ENCODE peak calls at places on chromosome 17, in ten cellular contexts. One of them, this sample, is unnamed.
A peak's percentile ranks its signal among the peaks of the same experiment; 100 is the strongest.

GRCh38 chr17:81999975-82000802 is 22.5 kb downstream of the CENPX start:
- DNase-seq in head of caudate nucleus: no peak
- DNase-seq in dorsolateral prefrontal cortex: no peak
- DNase-seq in CD8-positive, alpha-beta T cell: no peak
- DNase-seq in stimulated activated CD8-positive, alpha-beta memory T cell treated with anti-CD3 and anti-CD28 coated beads, Interleukin-4, amount 100 ng/mL, for 24 hours: no peak
- DNase-seq in T-helper 2 cell: no peak
- DNase-seq in RPMI8226: no peak
- DNase-seq in NCI-H1694: no peak
- DNase-seq in activated T-helper 2 cell treated with anti-CD3 and anti-CD28 coated beads, Interferon-gamma antibody, Interleukin-2, Interleukin-4, amounts not matched to agents 10 μg/mL and 5 μg/mL and 100 μg/mL, durations not matched to agents 14 hours and 24 hours and 36 hours: no peak
- DNase-seq in NCI-H1436: no peak
- DNase-seq in this sample: no peak

GRCh38 chr17:49696233-49696761 is 11.5 kb downstream of the SLC35B1 start:
- DNase-seq in head of caudate nucleus: no peak
- DNase-seq in dorsolateral prefrontal cortex: no peak
- DNase-seq in CD8-positive, alpha-beta T cell: peak; percentile 68
- DNase-seq in stimulated activated CD8-positive, alpha-beta memory T cell treated with anti-CD3 and anti-CD28 coated beads, Interleukin-4, amount 100 ng/mL, for 24 hours: peak; percentile 54
- DNase-seq in T-helper 2 cell: peak; percentile 50
- DNase-seq in RPMI8226: no peak
- DNase-seq in NCI-H1694: no peak
- DNase-seq in activated T-helper 2 cell treated with anti-CD3 and anti-CD28 coated beads, Interferon-gamma antibody, Interleukin-2, Interleukin-4, amounts not matched to agents 10 μg/mL and 5 μg/mL and 100 μg/mL, durations not matched to agents 14 hours and 24 hours and 36 hours: peak; percentile 53
- DNase-seq in NCI-H1436: no peak
- DNase-seq in this sample: no peak

GRCh38 chr17:76710863-76711611 is at the start of gene MXRA7:
- DNase-seq in head of caudate nucleus: peak; percentile 67
- DNase-seq in dorsolateral prefrontal cortex: peak; percentile 81
- DNase-seq in CD8-positive, alpha-beta T cell: peak; percentile 75
- DNase-seq in stimulated activated CD8-positive, alpha-beta memory T cell treated with anti-CD3 and anti-CD28 coated beads, Interleukin-4, amount 100 ng/mL, for 24 hours: peak; percentile 59
- DNase-seq in T-helper 2 cell: peak; percentile 33
- DNase-seq in RPMI8226: peak; percentile 49
- DNase-seq in NCI-H1694: no peak
- DNase-seq in activated T-helper 2 cell treated with anti-CD3 and anti-CD28 coated beads, Interferon-gamma antibody, Interleukin-2, Interleukin-4, amounts not matched to agents 10 μg/mL and 5 μg/mL and 100 μg/mL, durations not matched to agents 14 hours and 24 hours and 36 hours: peak; percentile 38
- DNase-seq in NCI-H1436: peak; percentile 67
- DNase-seq in this sample: peak; percentile 82

GRCh38 chr17:55959756-55960155 is 193.5 kb upstream of the ANKFN1 start:
- DNase-seq in head of caudate nucleus: no peak
- DNase-seq in dorsolateral prefrontal cortex: no peak
- DNase-seq in CD8-positive, alpha-beta T cell: no peak
- DNase-seq in stimulated activated CD8-positive, alpha-beta memory T cell treated with anti-CD3 and anti-CD28 coated beads, Interleukin-4, amount 100 ng/mL, for 24 hours: no peak
- DNase-seq in T-helper 2 cell: no peak
- DNase-seq in RPMI8226: no peak
- DNase-seq in NCI-H1694: no peak
- DNase-seq in activated T-helper 2 cell treated with anti-CD3 and anti-CD28 coated beads, Interferon-gamma antibody, Interleukin-2, Interleukin-4, amounts not matched to agents 10 μg/mL and 5 μg/mL and 100 μg/mL, durations not matched to agents 14 hours and 24 hours and 36 hours: no peak
- DNase-seq in NCI-H1436: no peak
- DNase-seq in this sample: no peak

GRCh38 chr17:49213803-49214202 is 3.3 kb downstream of the ABI3 start:
- DNase-seq in head of caudate nucleus: no peak
- DNase-seq in dorsolateral prefrontal cortex: no peak
- DNase-seq in CD8-positive, alpha-beta T cell: no peak
- DNase-seq in stimulated activated CD8-positive, alpha-beta memory T cell treated with anti-CD3 and anti-CD28 coated beads, Interleukin-4, amount 100 ng/mL, for 24 hours: no peak
- DNase-seq in T-helper 2 cell: no peak
- DNase-seq in RPMI8226: no peak
- DNase-seq in NCI-H1694: no peak
- DNase-seq in activated T-helper 2 cell treated with anti-CD3 and anti-CD28 coated beads, Interferon-gamma antibody, Interleukin-2, Interleukin-4, amounts not matched to agents 10 μg/mL and 5 μg/mL and 100 μg/mL, durations not matched to agents 14 hours and 24 hours and 36 hours: no peak
- DNase-seq in NCI-H1436: no peak
- DNase-seq in this sample: no peak

GRCh38 chr17:73268582-73269328 is 7.1 kb upstream of the CPSF4L start:
- DNase-seq in head of caudate nucleus: no peak
- DNase-seq in dorsolateral prefrontal cortex: no peak
- DNase-seq in CD8-positive, alpha-beta T cell: no peak
- DNase-seq in stimulated activated CD8-positive, alpha-beta memory T cell treated with anti-CD3 and anti-CD28 coated beads, Interleukin-4, amount 100 ng/mL, for 24 hours: no peak
- DNase-seq in T-helper 2 cell: no peak
- DNase-seq in RPMI8226: peak; percentile 55
- DNase-seq in NCI-H1694: no peak
- DNase-seq in activated T-helper 2 cell treated with anti-CD3 and anti-CD28 coated beads, Interferon-gamma antibody, Interleukin-2, Interleukin-4, amounts not matched to agents 10 μg/mL and 5 μg/mL and 100 μg/mL, durations not matched to agents 14 hours and 24 hours and 36 hours: no peak
- DNase-seq in NCI-H1436: no peak
- DNase-seq in this sample: no peak

GRCh38 chr17:59329558-59330313 is 1.7 kb upstream of the YPEL2 start:
- DNase-seq in head of caudate nucleus: peak; percentile 76
- DNase-seq in dorsolateral prefrontal cortex: peak; percentile 71
- DNase-seq in CD8-positive, alpha-beta T cell: peak; percentile 72
- DNase-seq in stimulated activated CD8-positive, alpha-beta memory T cell treated with anti-CD3 and anti-CD28 coated beads, Interleukin-4, amount 100 ng/mL, for 24 hours: no peak
- DNase-seq in T-helper 2 cell: no peak
- DNase-seq in RPMI8226: peak; percentile 79
- DNase-seq in NCI-H1694: peak; percentile 54
- DNase-seq in activated T-helper 2 cell treated with anti-CD3 and anti-CD28 coated beads, Interferon-gamma antibody, Interleukin-2, Interleukin-4, amounts not matched to agents 10 μg/mL and 5 μg/mL and 100 μg/mL, durations not matched to agents 14 hours and 24 hours and 36 hours: peak; percentile 36
- DNase-seq in NCI-H1436: peak; percentile 77
- DNase-seq in this sample: peak; percentile 82

GRCh38 chr17:7538891-7539290 is 10.0 kb upstream of the TNFSF12 start:
- DNase-seq in head of caudate nucleus: no peak
- DNase-seq in dorsolateral prefrontal cortex: no peak
- DNase-seq in CD8-positive, alpha-beta T cell: no peak
- DNase-seq in stimulated activated CD8-positive, alpha-beta memory T cell treated with anti-CD3 and anti-CD28 coated beads, Interleukin-4, amount 100 ng/mL, for 24 hours: no peak
- DNase-seq in T-helper 2 cell: no peak
- DNase-seq in RPMI8226: no peak
- DNase-seq in NCI-H1694: no peak
- DNase-seq in activated T-helper 2 cell treated with anti-CD3 and anti-CD28 coated beads, Interferon-gamma antibody, Interleukin-2, Interleukin-4, amounts not matched to agents 10 μg/mL and 5 μg/mL and 100 μg/mL, durations not matched to agents 14 hours and 24 hours and 36 hours: no peak
- DNase-seq in NCI-H1436: no peak
- DNase-seq in this sample: no peak

GRCh38 chr17:149897-150575 is 12.7 kb downstream of the SCGB1C2 start:
- DNase-seq in head of caudate nucleus: no peak
- DNase-seq in dorsolateral prefrontal cortex: peak; percentile 8
- DNase-seq in CD8-positive, alpha-beta T cell: no peak
- DNase-seq in stimulated activated CD8-positive, alpha-beta memory T cell treated with anti-CD3 and anti-CD28 coated beads, Interleukin-4, amount 100 ng/mL, for 24 hours: no peak
- DNase-seq in T-helper 2 cell: no peak
- DNase-seq in RPMI8226: no peak
- DNase-seq in NCI-H1694: no peak
- DNase-seq in activated T-helper 2 cell treated with anti-CD3 and anti-CD28 coated beads, Interferon-gamma antibody, Interleukin-2, Interleukin-4, amounts not matched to agents 10 μg/mL and 5 μg/mL and 100 μg/mL, durations not matched to agents 14 hours and 24 hours and 36 hours: no peak
- DNase-seq in NCI-H1436: no peak
- DNase-seq in this sample: no peak

GRCh38 chr17:63035695-63036094 is 69.7 kb downstream of the TANC2 start:
- DNase-seq in head of caudate nucleus: no peak
- DNase-seq in dorsolateral prefrontal cortex: no peak
- DNase-seq in CD8-positive, alpha-beta T cell: no peak
- DNase-seq in stimulated activated CD8-positive, alpha-beta memory T cell treated with anti-CD3 and anti-CD28 coated beads, Interleukin-4, amount 100 ng/mL, for 24 hours: no peak
- DNase-seq in T-helper 2 cell: no peak
- DNase-seq in RPMI8226: peak; percentile 4
- DNase-seq in NCI-H1694: no peak
- DNase-seq in activated T-helper 2 cell treated with anti-CD3 and anti-CD28 coated beads, Interferon-gamma antibody, Interleukin-2, Interleukin-4, amounts not matched to agents 10 μg/mL and 5 μg/mL and 100 μg/mL, durations not matched to agents 14 hours and 24 hours and 36 hours: no peak
- DNase-seq in NCI-H1436: no peak
- DNase-seq in this sample: no peak

GRCh38 chr17:29012535-29012934 is 6.7 kb upstream of the SEZ6 start:
- DNase-seq in head of caudate nucleus: no peak
- DNase-seq in dorsolateral prefrontal cortex: no peak
- DNase-seq in CD8-positive, alpha-beta T cell: no peak
- DNase-seq in stimulated activated CD8-positive, alpha-beta memory T cell treated with anti-CD3 and anti-CD28 coated beads, Interleukin-4, amount 100 ng/mL, for 24 hours: no peak
- DNase-seq in T-helper 2 cell: no peak
- DNase-seq in RPMI8226: no peak
- DNase-seq in NCI-H1694: no peak
- DNase-seq in activated T-helper 2 cell treated with anti-CD3 and anti-CD28 coated beads, Interferon-gamma antibody, Interleukin-2, Interleukin-4, amounts not matched to agents 10 μg/mL and 5 μg/mL and 100 μg/mL, durations not matched to agents 14 hours and 24 hours and 36 hours: no peak
- DNase-seq in NCI-H1436: no peak
- DNase-seq in this sample: no peak

GRCh38 chr17:33090806-33091205 is 99.2 kb downstream of the SPACA3 start:
- DNase-seq in head of caudate nucleus: no peak
- DNase-seq in dorsolateral prefrontal cortex: no peak
- DNase-seq in CD8-positive, alpha-beta T cell: no peak
- DNase-seq in stimulated activated CD8-positive, alpha-beta memory T cell treated with anti-CD3 and anti-CD28 coated beads, Interleukin-4, amount 100 ng/mL, for 24 hours: no peak
- DNase-seq in T-helper 2 cell: no peak
- DNase-seq in RPMI8226: no peak
- DNase-seq in NCI-H1694: no peak
- DNase-seq in activated T-helper 2 cell treated with anti-CD3 and anti-CD28 coated beads, Interferon-gamma antibody, Interleukin-2, Interleukin-4, amounts not matched to agents 10 μg/mL and 5 μg/mL and 100 μg/mL, durations not matched to agents 14 hours and 24 hours and 36 hours: no peak
- DNase-seq in NCI-H1436: no peak
- DNase-seq in this sample: no peak

GRCh38 chr17:50631195-50631907 is 3.3 kb upstream of the ABCC3 start:
- DNase-seq in head of caudate nucleus: no peak
- DNase-seq in dorsolateral prefrontal cortex: no peak
- DNase-seq in CD8-positive, alpha-beta T cell: no peak
- DNase-seq in stimulated activated CD8-positive, alpha-beta memory T cell treated with anti-CD3 and anti-CD28 coated beads, Interleukin-4, amount 100 ng/mL, for 24 hours: no peak
- DNase-seq in T-helper 2 cell: no peak
- DNase-seq in RPMI8226: no peak
- DNase-seq in NCI-H1694: no peak
- DNase-seq in activated T-helper 2 cell treated with anti-CD3 and anti-CD28 coated beads, Interferon-gamma antibody, Interleukin-2, Interleukin-4, amounts not matched to agents 10 μg/mL and 5 μg/mL and 100 μg/mL, durations not matched to agents 14 hours and 24 hours and 36 hours: no peak
- DNase-seq in NCI-H1436: no peak
- DNase-seq in this sample: no peak